ENCODE peak calls at places on chromosome 6, in nine cellular contexts. V is upper lobe of right lung; J is activated B cell treated with CpG ODN at 0.5 μM for 24 hours; B is activated T-helper 9 cell treated with anti-CD3 and anti-CD28 coated beads, Interleukin-2, amount 50 U/mL, for 16 hours; E is Panc1; O is nephron progenitor cell; L is endothelial cell; R is heart right ventricle; P is A549. N is an unnamed sample.

GRCh38 chr6:141562181-141562800 is 570.4 kb upstream of the GJE1 start:
- DNase-seq in V (peak), J (no peak), B (no peak), E (no peak), O (peak), L (peak), R (peak), P (no peak), N (no peak)

GRCh38 chr6:141077355-141078333 is 1055.1 kb upstream of the GJE1 start:
- DNase-seq in V (no peak), J (no peak), B (no peak), E (no peak), O (peak), L (peak), R (no peak), P (peak), N (no peak)

GRCh38 chr6:2542858-2543218 is 207.9 kb downstream of the MYLK4 start:
- DNase-seq in V (no peak), J (no peak), B (no peak), E (no peak), O (no peak), L (no peak), R (no peak), P (no peak), N (no peak)

GRCh38 chr6:20691185-20691584 is 156.9 kb downstream of the CDKAL1 start:
- DNase-seq in V (no peak), J (no peak), B (no peak), E (no peak), O (no peak), L (no peak), R (no peak), P (no peak), N (no peak)

GRCh38 chr6:101626264-101626663 is 232.8 kb downstream of the GRIK2 start:
- DNase-seq in V (peak), J (no peak), B (no peak), E (no peak), O (no peak), L (no peak), R (no peak), P (no peak), N (no peak)

GRCh38 chr6:143406673-143407072 is 43.8 kb downstream of the ADAT2 start:
- DNase-seq in V (no peak), J (no peak), B (no peak), E (no peak), O (no peak), L (no peak), R (no peak), P (no peak), N (no peak)

GRCh38 chr6:30646450-30647038 is 389 bp upstream of the C6orf136 start:
- DNase-seq in V (no peak), J (no peak), B (peak), E (peak), O (peak), L (peak), R (peak), P (no peak), N (no peak)

GRCh38 chr6:74070091-74070490 is 374.1 kb downstream of the CD109 start:
- DNase-seq in V (no peak), J (no peak), B (no peak), E (no peak), O (no peak), L (no peak), R (no peak), P (no peak), N (peak)

GRCh38 chr6:7769702-7770101 is 43.8 kb downstream of the BMP6 start:
- DNase-seq in V (no peak), J (no peak), B (no peak), E (peak), O (no peak), L (no peak), R (no peak), P (peak), N (no peak)

GRCh38 chr6:215335-216034 is 76.8 kb upstream of the DUSP22 start:
- DNase-seq in V (peak), J (no peak), B (peak), E (no peak), O (no peak), L (no peak), R (no peak), P (no peak), N (no peak)

GRCh38 chr6:169326067-169326799 is 72.6 kb upstream of the THBS2 start:
- DNase-seq in V (no peak), J (no peak), B (no peak), E (peak), O (no peak), L (peak), R (no peak), P (peak), N (no peak)

GRCh38 chr6:147106759-147107401 is 97.3 kb upstream of the STXBP5 start:
- DNase-seq in V (no peak), J (no peak), B (no peak), E (no peak), O (no peak), L (no peak), R (no peak), P (no peak), N (no peak)

GRCh38 chr6:169589699-169590257 is 112.1 kb downstream of the WDR27 start:
- DNase-seq in V (no peak), J (no peak), B (no peak), E (peak), O (no peak), L (no peak), R (no peak), P (no peak), N (no peak)

GRCh38 chr6:148811472-148811871 is 64.6 kb downstream of the UST start:
- DNase-seq in V (no peak), J (no peak), B (no peak), E (no peak), O (no peak), L (no peak), R (peak), P (no peak), N (no peak)

GRCh38 chr6:106149472-106150069 is 63.4 kb downstream of the PRDM1 start:
- DNase-seq in V (no peak), J (no peak), B (no peak), E (no peak), O (no peak), L (no peak), R (no peak), P (no peak), N (no peak)

GRCh38 chr6:108736832-108737231 is 111.4 kb upstream of the ARMC2 start:
- DNase-seq in V (no peak), J (no peak), B (no peak), E (peak), O (no peak), L (no peak), R (peak), P (peak), N (no peak)

GRCh38 chr6:157535354-157536217 is 154.6 kb downstream of the ZDHHC14 start:
- DNase-seq in V (no peak), J (no peak), B (no peak), E (peak), O (no peak), L (no peak), R (no peak), P (peak), N (peak)